ENCODE peak calls at places on chromosomes 11 and 22, in eight cellular contexts. K, S, J, U, E, C, H and I are unnamed samples.

GRCh38 chr11:17519486-17519885 is 24.7 kb downstream of the USH1C start:
- DNase-seq in C (no peak), J (no peak), U (no peak), H (no peak), E (no peak), S (no peak), K (no peak), I (no peak)

GRCh38 chr22:33883561-33883960 is 36.7 kb downstream of the LARGE1 start:
- DNase-seq in J (no peak), K (no peak), H (no peak), C (no peak), U (no peak), E (no peak), S (no peak), I (no peak)

GRCh38 chr11:76174330-76174729 is 32.0 kb downstream of the WNT11 start:
- DNase-seq in E (no peak), J (no peak), H (no peak), K (no peak), C (no peak), U (no peak), S (no peak), I (no peak)

GRCh38 chr22:37664249-37665101 is 6.0 kb downstream of the PDXP start:
- DNase-seq in S (no peak), U (no peak), E (peak), J (no peak), K (peak), C (no peak), H (no peak), I (no peak)

GRCh38 chr11:38163526-38163925 is 1565.5 kb upstream of the RAG2 start:
- DNase-seq in H (no peak), U (no peak), J (no peak), S (no peak), K (no peak), E (no peak), C (no peak), I (no peak)

GRCh38 chr22:42676059-42676607 is 26.9 kb upstream of the CYB5R3 start:
- DNase-seq in H (no peak), E (no peak), J (peak), U (peak), C (no peak), S (no peak), K (peak), I (no peak)

GRCh38 chr11:110086892-110087309 is 6.3 kb upstream of the ZC3H12C start:
- DNase-seq in K (peak), U (peak), J (peak), H (no peak), E (no peak), C (no peak), S (no peak), I (no peak)

GRCh38 chr22:42408276-42408675 is 23.9 kb downstream of the NFAM1 start:
- DNase-seq in H (no peak), U (no peak), J (no peak), E (no peak), S (no peak), C (no peak), K (no peak), I (no peak)

GRCh38 chr22:23834830-23835772 is 3.7 kb downstream of the DERL3 start:
- DNase-seq in J (no peak), C (no peak), E (peak), U (no peak), H (no peak), S (no peak), K (no peak), I (no peak)

GRCh38 chr22:33565580-33565995 is 354.7 kb downstream of the LARGE1 start:
- DNase-seq in U (no peak), J (no peak), H (no peak), E (no peak), S (no peak), K (no peak), C (no peak), I (no peak)

GRCh38 chr11:27296406-27296994 is 66.5 kb downstream of the CCDC34 start:
- DNase-seq in S (no peak), E (no peak), U (peak), J (peak), H (no peak), C (no peak), K (peak), I (peak)

GRCh38 chr22:27983361-27983791 is 64.3 kb upstream of the PITPNB start:
- DNase-seq in S (no peak), H (no peak), E (no peak), U (no peak), J (no peak), K (no peak), C (no peak), I (no peak)

GRCh38 chr11:132941024-132941646 is 591.2 kb downstream of the OPCML start:
- DNase-seq in S (no peak), U (peak), H (no peak), E (no peak), K (peak), C (no peak), J (peak), I (no peak)

GRCh38 chr11:78420796-78421209 is 3.2 kb upstream of the GAB2 start:
- DNase-seq in J (peak), E (peak), U (peak), C (no peak), K (peak), S (no peak), H (no peak), I (peak)

GRCh38 chr11:83656931-83657330 is 370.8 kb upstream of the CCDC90B start:
- DNase-seq in K (no peak), S (no peak), J (no peak), E (no peak), H (no peak), C (no peak), U (peak), I (no peak)

GRCh38 chr22:37324340-37325023 is 42.2 kb downstream of the CYTH4 start:
- DNase-seq in S (no peak), H (no peak), E (no peak), K (no peak), J (no peak), U (no peak), C (no peak), I (no peak)

GRCh38 chr11:105151936-105152554 is 12.5 kb upstream of the CARD18 start:
- DNase-seq in U (no peak), H (no peak), C (no peak), K (peak), E (no peak), S (no peak), J (peak), I (peak)

GRCh38 chr11:72972541-72973128 is 158.4 kb downstream of the ATG16L2 start:
- DNase-seq in U (peak), E (no peak), K (peak), S (no peak), C (no peak), H (no peak), J (peak), I (no peak)

GRCh38 chr11:131737357-131737756 is 366.9 kb downstream of the NTM start:
- DNase-seq in C (no peak), H (no peak), J (no peak), U (peak), E (no peak), S (no peak), K (peak), I (no peak)

GRCh38 chr22:27065259-27065658 is 407.9 kb downstream of the MIAT start:
- DNase-seq in J (no peak), K (no peak), S (no peak), U (no peak), E (no peak), H (no peak), C (no peak), I (no peak)

GRCh38 chr22:31790240-31790639 is 36.4 kb downstream of the DEPDC5 start:
- DNase-seq in J (no peak), C (no peak), K (no peak), H (no peak), E (no peak), U (no peak), S (no peak), I (no peak)

GRCh38 chr11:132850106-132850505 is 682.2 kb downstream of the OPCML start:
- DNase-seq in H (no peak), U (no peak), E (no peak), K (no peak), J (no peak), C (no peak), S (no peak), I (no peak)

GRCh38 chr11:79078999-79079398 is 361.8 kb downstream of the TENM4 start:
- DNase-seq in E (no peak), S (no peak), J (no peak), H (no peak), K (no peak), C (no peak), U (no peak), I (no peak)

GRCh38 chr11:15957234-15957633 is 399.1 kb downstream of the SOX6 start:
- DNase-seq in U (no peak), S (no peak), H (no peak), J (no peak), K (no peak), E (no peak), C (no peak), I (no peak)

GRCh38 chr22:39990688-39991087 is 4.1 kb upstream of the FAM83F start:
- DNase-seq in E (no peak), K (no peak), H (no peak), U (no peak), J (no peak), C (no peak), S (no peak), I (no peak)

GRCh38 chr22:36442506-36443197 is 38.8 kb downstream of the TXN2 start:
- DNase-seq in U (no peak), S (no peak), E (no peak), H (no peak), J (no peak), C (no peak), K (no peak), I (no peak)

GRCh38 chr11:97367406-97368083 is 977.7 kb downstream of the JRKL start:
- DNase-seq in K (no peak), S (no peak), E (no peak), H (no peak), J (no peak), C (no peak), U (no peak), I (no peak)

GRCh38 chr11:7911011-7911410 is 20.1 kb downstream of the OR10A6 start:
- DNase-seq in U (no peak), J (no peak), S (no peak), E (no peak), C (no peak), H (no peak), K (no peak), I (no peak)

GRCh38 chr22:41345807-41346335 is 35.9 kb upstream of the TEF start:
- DNase-seq in H (no peak), U (no peak), C (no peak), S (no peak), K (no peak), J (no peak), E (no peak), I (no peak)

GRCh38 chr22:35995345-35995744 is 33.3 kb downstream of the RBFOX2 start:
- DNase-seq in H (no peak), U (no peak), C (no peak), S (no peak), J (peak), E (no peak), K (no peak), I (no peak)

GRCh38 chr22:18973264-18974031 is 37.4 kb upstream of the PRODH start:
- DNase-seq in J (no peak), H (no peak), E (no peak), K (no peak), C (no peak), U (no peak), S (no peak), I (no peak)

GRCh38 chr11:26048271-26048670 is 283.7 kb upstream of the ANO3 start:
- DNase-seq in H (no peak), U (no peak), C (no peak), S (no peak), E (no peak), J (no peak), K (no peak), I (no peak)

GRCh38 chr11:75033916-75034315 is 45.2 kb downstream of the NEU3 start:
- DNase-seq in C (no peak), S (no peak), K (no peak), U (no peak), H (no peak), E (no peak), J (no peak), I (no peak)

GRCh38 chr22:28986366-28986765 is 75.3 kb downstream of the C22orf31 start:
- DNase-seq in E (no peak), H (no peak), K (peak), U (peak), C (no peak), J (no peak), S (no peak), I (no peak)

GRCh38 chr11:11261629-11262028 is 91.4 kb downstream of the CSNK2A3 start:
- DNase-seq in U (no peak), E (no peak), J (no peak), K (no peak), C (no peak), H (no peak), S (no peak), I (no peak)

GRCh38 chr11:2886191-2886894 is 768 bp upstream of the CDKN1C start:
- DNase-seq in K (peak), H (no peak), J (peak), U (peak), S (no peak), E (peak), C (no peak), I (no peak)

GRCh38 chr22:38327805-38328204 is 10.6 kb upstream of the CSNK1E start:
- DNase-seq in H (no peak), J (peak), E (no peak), C (no peak), K (no peak), U (peak), S (no peak), I (no peak)